ENCODE peak calls at places on chromosomes 12 and 14, in nine cellular contexts. B is Peyer's patch, H is IMR-90, L is uterus, U is transverse colon, T is ovary, M is body of pancreas, S is GM12878, W is heart left ventricle. Q is an unnamed sample.

GRCh38 chr12:53791735-53792326 is 40.1 kb upstream of the CISTR start:
- DNase-seq in B (peak), H (no peak), L (no peak), U (no peak), T (no peak), M (peak), S (no peak), W (no peak), Q (no peak)

GRCh38 chr14:50964683-50965390 is 20.6 kb upstream of the PYGL start:
- DNase-seq in B (peak), H (peak), L (peak), U (peak), T (peak), M (peak), S (no peak), W (peak), Q (no peak)

GRCh38 chr12:70290126-70290525 is 46.9 kb downstream of the CNOT2 start:
- DNase-seq in B (no peak), H (no peak), L (no peak), U (no peak), T (no peak), M (no peak), S (no peak), W (no peak), Q (no peak)

GRCh38 chr14:50343424-50343823 is 31.3 kb downstream of the DMAC2L start:
- DNase-seq in B (no peak), H (no peak), L (no peak), U (no peak), T (no peak), M (no peak), S (no peak), W (no peak), Q (no peak)

GRCh38 chr12:61996717-61997116 is 263.5 kb upstream of the USP15 start:
- DNase-seq in B (no peak), H (no peak), L (no peak), U (no peak), T (no peak), M (no peak), S (no peak), W (no peak), Q (no peak)

GRCh38 chr12:110279976-110280783 is 867 bp upstream of the ATP2A2 start:
- DNase-seq in B (peak), H (peak), L (no peak), U (peak), T (peak), M (peak), S (no peak), W (peak), Q (no peak)

GRCh38 chr14:64612021-64612380 is 62.2 kb downstream of the PPP1R36 start:
- DNase-seq in B (no peak), H (peak), L (no peak), U (no peak), T (no peak), M (no peak), S (no peak), W (no peak), Q (no peak)

GRCh38 chr12:64194333-64195149 is 27.6 kb downstream of the KICS2 start:
- DNase-seq in B (no peak), H (no peak), L (no peak), U (no peak), T (no peak), M (no peak), S (no peak), W (peak), Q (no peak)

GRCh38 chr12:67137256-67137655 is 131.9 kb upstream of the CAND1 start:
- DNase-seq in B (no peak), H (no peak), L (no peak), U (no peak), T (no peak), M (no peak), S (no peak), W (no peak), Q (no peak)

GRCh38 chr14:39763402-39763890 is 331.2 kb upstream of the FBXO33 start:
- DNase-seq in B (no peak), H (no peak), L (no peak), U (no peak), T (no peak), M (no peak), S (peak), W (no peak), Q (no peak)

DNA sequence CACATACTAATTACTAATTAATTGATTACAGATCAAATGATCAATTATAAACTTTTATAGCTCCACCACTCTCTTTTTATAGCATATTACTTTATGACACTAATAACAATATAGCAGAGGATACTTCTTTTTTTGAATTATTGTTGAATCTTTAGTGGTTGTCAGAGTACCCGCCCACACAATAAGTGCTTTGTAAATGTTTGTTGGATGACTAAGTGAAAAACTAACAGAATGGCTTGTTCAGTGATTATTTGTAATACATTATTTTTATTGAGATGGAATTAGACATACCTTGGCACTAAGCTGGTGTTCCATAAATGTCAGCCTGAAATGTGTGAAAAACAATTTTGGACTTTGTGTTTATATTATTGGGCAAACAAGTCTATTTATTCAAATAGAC is 670.5 kb upstream of the ATXN7L3B start:
- DNase-seq in B (no peak), H (no peak), L (no peak), U (no peak), T (no peak), M (no peak), S (no peak), W (no peak), Q (no peak)
- H3K27ac ChIP-seq in B (no peak), H (no peak), L (no peak), U (no peak), T (no peak), M (no peak), S (no peak), W (no peak), Q (no peak)

DNA sequence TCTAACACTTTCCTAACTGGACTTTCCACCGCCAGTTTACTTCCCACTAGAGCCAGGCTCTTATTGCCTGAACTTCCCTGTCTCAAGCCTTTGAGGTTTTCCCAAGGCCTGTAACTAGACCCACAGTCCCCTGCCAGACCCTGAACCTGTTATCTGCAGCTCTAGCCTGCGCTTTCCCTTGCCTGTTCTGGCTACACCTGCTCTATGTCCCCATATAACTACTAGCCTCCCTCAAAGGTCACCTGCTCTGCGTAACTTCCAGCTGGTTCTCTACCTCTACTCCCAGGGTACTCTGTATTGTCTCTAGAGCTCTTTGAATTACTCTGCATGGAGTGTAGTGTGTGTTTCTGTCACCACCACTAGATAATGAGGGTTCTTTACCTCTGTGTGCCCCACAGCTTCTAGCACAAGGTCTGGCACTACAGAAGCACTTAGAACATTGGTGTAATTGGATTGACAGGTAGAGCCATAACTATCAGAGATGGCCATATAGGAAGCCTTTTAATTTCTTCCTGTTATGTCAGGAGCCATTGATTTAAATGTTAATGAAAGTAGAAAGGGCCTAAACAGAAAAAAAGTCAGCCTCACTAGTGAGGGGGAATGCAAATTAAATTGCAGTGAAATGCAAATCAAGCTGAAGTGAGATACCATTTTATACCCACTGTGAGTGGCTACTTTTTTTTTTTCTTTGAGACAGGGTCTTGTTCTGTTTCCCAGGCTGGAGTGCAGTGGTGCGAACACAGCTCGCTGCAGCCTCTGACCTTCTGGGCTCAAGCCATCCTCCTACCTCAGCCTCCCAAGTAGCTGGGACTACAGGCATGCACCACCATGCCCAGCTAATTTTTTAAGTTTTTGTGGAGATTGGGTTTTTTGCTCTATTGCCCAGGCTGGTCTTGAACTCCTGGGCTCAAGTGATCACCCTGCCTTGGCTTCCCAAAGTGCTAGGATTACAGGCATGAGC is 47.8 kb downstream of the EID3 start:
- DNase-seq in B (no peak), H (no peak), L (no peak), U (no peak), T (no peak), M (no peak), S (no peak), W (no peak), Q (no peak)
- TF ChIP-seq POLR2A in B (no peak), H (no peak), L (no peak), U (no peak), T (no peak), M (no peak), S (no peak), W (no peak), Q (no peak)

DNA sequence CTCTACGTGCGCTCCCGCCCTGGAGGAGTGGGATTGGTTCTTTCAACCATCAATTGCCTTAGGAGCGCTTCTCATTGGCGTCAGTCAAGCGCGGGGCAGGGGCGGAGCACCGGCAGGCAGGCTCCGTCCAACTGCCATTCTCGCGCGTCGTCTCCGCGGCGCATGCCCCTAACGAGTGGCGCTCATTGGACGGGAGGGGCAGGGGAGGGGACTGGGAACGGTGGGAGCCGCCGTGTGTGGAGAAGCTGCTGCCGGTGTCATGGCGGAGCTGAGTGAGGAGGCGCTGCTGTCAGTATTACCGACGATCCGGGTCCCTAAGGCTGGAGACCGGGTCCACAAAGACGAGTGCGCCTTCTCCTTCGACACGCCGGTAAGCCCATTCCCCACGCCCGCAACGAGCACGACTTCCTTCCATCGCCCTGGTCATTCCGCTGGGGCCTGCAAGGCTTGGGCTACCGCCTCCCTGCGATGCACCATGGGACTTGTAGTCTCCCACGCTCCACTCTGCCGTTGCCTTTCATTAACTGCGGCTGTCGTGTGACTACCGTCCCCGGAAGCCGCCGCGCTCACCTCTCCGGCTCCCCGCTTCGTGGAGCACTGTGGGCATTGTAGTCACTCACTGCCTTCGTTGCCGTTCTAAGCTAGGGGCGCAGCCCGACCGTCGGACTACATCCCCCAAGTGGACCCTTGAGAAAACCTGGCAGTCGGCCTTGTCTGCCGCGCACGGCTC is at the start of gene USP5:
- DNase-seq in B (peak), H (peak), L (peak), U (peak), T (peak), M (peak), S (peak), W (peak), Q (peak)
- TF ChIP-seq CTCF in B (no peak), H (no peak), L (no peak), U (no peak), T (no peak), M (peak), S (no peak), W (no peak), Q (no peak)

GRCh38 chr14:102027951-102028350 is 58.9 kb downstream of the HSP90AA1 start:
- DNase-seq in B (no peak), H (no peak), L (no peak), U (no peak), T (no peak), M (no peak), S (no peak), W (no peak), Q (no peak)
- H3K27ac ChIP-seq in B (no peak), H (peak), L (no peak), U (peak), T (no peak), M (no peak), S (no peak), W (no peak), Q (peak)

GRCh38 chr14:28830115-28830534 is 63.5 kb downstream of the FOXG1 start:
- DNase-seq in B (no peak), H (no peak), L (no peak), U (no peak), T (no peak), M (no peak), S (no peak), W (no peak), Q (no peak)
- TF ChIP-seq POLR2A in B (no peak), H (no peak), L (no peak), U (no peak), T (no peak), M (no peak), S (no peak), W (no peak), Q (no peak)

GRCh38 chr12:129195081-129195480 is 341.8 kb downstream of the GLT1D1 start:
- DNase-seq in B (no peak), H (no peak), L (no peak), U (no peak), T (no peak), M (no peak), S (no peak), W (no peak), Q (no peak)
- TF ChIP-seq CTCF in B (no peak), H (no peak), L (no peak), U (no peak), T (no peak), M (no peak), S (no peak), W (no peak), Q (no peak)

DNA sequence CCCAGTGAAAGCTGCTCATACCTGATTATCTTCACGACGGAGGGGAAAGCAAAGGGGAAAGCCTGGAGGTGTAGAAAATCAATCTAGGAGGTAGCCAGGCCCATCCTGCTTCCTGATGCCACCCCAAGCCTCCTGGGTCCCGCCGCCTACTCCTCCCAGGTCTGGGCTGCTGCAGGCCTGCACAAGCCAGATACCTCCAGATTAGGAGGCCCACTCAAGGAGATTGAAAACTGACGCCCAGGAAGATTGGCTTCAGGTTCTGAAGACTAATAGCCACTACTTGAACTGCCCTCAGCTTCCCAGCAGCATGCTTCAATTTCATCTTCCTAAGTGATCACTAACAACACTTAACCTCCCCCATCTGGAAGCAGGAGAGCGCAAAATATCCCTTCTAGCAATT is 87.1 kb downstream of the GCH1 start:
- DNase-seq in B (no peak), H (no peak), L (no peak), U (no peak), T (no peak), M (no peak), S (no peak), W (no peak), Q (no peak)
- H3K27ac ChIP-seq in B (no peak), H (no peak), L (no peak), U (no peak), T (no peak), M (peak), S (no peak), W (no peak), Q (no peak)

DNA sequence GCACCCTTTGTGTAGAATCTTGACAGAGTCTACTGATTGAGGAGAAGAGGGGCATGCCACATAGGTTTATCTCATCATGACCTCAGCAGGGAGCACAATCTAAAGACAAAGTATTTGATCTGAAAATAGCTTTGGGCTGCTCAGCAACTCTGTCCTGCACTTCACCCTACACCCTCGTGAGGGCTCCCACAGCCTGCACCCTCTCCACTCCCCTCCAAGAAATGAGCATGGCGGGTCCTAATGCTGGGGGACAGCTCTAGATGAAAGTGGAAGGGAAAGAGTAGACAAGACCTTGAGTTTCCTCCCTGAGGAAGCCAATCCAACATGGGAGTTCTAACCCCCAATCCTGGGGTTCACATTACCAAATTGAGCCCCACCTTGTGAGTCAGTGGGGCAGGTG is 10.7 kb upstream of the KRT5 start:
- DNase-seq in B (no peak), H (no peak), L (no peak), U (no peak), T (no peak), M (no peak), S (no peak), W (no peak), Q (no peak)
- TF ChIP-seq POLR2A in B (no peak), H (no peak), L (no peak), U (no peak), T (no peak), M (no peak), S (no peak), W (no peak), Q (no peak)

DNA sequence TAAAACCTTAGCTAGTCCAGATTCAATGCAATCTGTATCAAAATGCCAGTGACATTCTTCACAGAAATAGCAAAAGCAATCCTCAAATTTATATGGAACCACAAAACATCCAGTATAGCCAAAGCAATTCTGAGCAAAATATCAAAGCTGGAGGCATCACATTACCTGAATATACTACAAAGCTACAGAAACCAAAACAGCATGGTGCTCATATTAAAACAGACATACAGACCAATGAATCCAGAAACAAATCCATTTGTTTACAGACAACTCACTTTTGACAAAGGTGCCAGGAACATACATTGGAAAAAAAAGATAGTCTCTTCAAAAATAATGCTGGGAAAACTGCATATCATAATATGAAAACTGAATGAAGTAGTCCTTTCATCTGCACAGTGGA is 4.8 kb downstream of the KLRC4 start:
- DNase-seq in B (no peak), H (no peak), L (no peak), U (no peak), T (no peak), M (no peak), S (no peak), W (no peak), Q (no peak)
- TF ChIP-seq CTCF in B (no peak), H (no peak), L (no peak), U (no peak), T (no peak), M (no peak), S (no peak), W (no peak), Q (no peak)

Q was measured in esophagus squamous epithelium.